ENCODE peak calls at places on chromosomes 11 and 22, in six cellular contexts. P is adrenal gland; B is small intestine; K is neuronal stem cell; O is iPS DF 6.9; Z is CD8-positive, alpha-beta memory T cell. V is an unnamed sample. For H3K27me3, the result is how much of the 10 kb centered on the place peaks cover.

GRCh38 chr11:62645934-62646824 is at the start of gene GANAB:
- DNase-seq in P (peak), Z (peak), K (peak), B (peak), O (peak), V (peak)

GRCh38 chr11:120147094-120147949 is 9.4 kb upstream of the TRIM29 start:
- DNase-seq in Z (no peak), B (no peak), O (no peak), K (no peak), P (peak), V (no peak)

GRCh38 chr22:19909350-19910179 is 32.0 kb upstream of the COMT start:
- DNase-seq in B (peak), O (peak), P (peak), K (peak), Z (peak), V (peak)

GRCh38 chr11:61004841-61005240 is 33.4 kb downstream of the CD6 start:
- DNase-seq in Z (peak), B (peak), O (no peak), K (no peak), P (no peak), V (no peak)

GRCh38 chr22:31096637-31097274 is 10.6 kb downstream of the SELENOM start:
- DNase-seq in Z (no peak), B (no peak), K (no peak), O (no peak), P (no peak), V (no peak)

GRCh38 chr11:12723410-12724297 is 49.4 kb downstream of the TEAD1 start:
- DNase-seq in K (no peak), O (no peak), Z (no peak), B (peak), P (no peak), V (peak)

GRCh38 chr22:48804811-48805301 is 1022.8 kb downstream of the BRD1 start:
- DNase-seq in K (no peak), Z (no peak), P (no peak), O (no peak), B (no peak), V (no peak)

GRCh38 chr11:36034572-36035331 is 90.9 kb downstream of the LDLRAD3 start:
- DNase-seq in B (no peak), Z (no peak), O (no peak), P (no peak), K (no peak), V (no peak)

GRCh38 chr22:26756675-26757293 is 99.4 kb downstream of the MIAT start:
- DNase-seq in K (peak), O (no peak), Z (peak), P (peak), B (peak), V (no peak)

GRCh38 chr11:125211191-125211953 is 46.8 kb downstream of the PKNOX2 start:
- DNase-seq in Z (no peak), O (no peak), P (no peak), K (no peak), B (no peak), V (no peak)

GRCh38 chr22:43837666-43838065 is 24.6 kb downstream of the SULT4A1 start:
- DNase-seq in Z (no peak), B (no peak), P (no peak), O (no peak), K (no peak), V (no peak)

GRCh38 chr22:37819100-37819433 is 4.1 kb upstream of the GALR3 start:
- DNase-seq in K (no peak), O (no peak), Z (no peak), P (no peak), B (no peak), V (no peak)

GRCh38 chr22:37818397-37819099 is 4.6 kb upstream of the GALR3 start:
- DNase-seq in K (no peak), Z (peak), P (peak), B (peak), O (no peak), V (peak)

GRCh38 chr22:37817705-37818311 is 5.4 kb upstream of the GALR3 start:
- DNase-seq in Z (peak), B (peak), O (no peak), P (peak), K (peak), V (peak)

GRCh38 chr22:37815593-37815992 is 7.6 kb upstream of the GALR3 start:
- DNase-seq in P (no peak), Z (no peak), O (no peak), K (no peak), B (no peak), V (no peak)

DNA sequence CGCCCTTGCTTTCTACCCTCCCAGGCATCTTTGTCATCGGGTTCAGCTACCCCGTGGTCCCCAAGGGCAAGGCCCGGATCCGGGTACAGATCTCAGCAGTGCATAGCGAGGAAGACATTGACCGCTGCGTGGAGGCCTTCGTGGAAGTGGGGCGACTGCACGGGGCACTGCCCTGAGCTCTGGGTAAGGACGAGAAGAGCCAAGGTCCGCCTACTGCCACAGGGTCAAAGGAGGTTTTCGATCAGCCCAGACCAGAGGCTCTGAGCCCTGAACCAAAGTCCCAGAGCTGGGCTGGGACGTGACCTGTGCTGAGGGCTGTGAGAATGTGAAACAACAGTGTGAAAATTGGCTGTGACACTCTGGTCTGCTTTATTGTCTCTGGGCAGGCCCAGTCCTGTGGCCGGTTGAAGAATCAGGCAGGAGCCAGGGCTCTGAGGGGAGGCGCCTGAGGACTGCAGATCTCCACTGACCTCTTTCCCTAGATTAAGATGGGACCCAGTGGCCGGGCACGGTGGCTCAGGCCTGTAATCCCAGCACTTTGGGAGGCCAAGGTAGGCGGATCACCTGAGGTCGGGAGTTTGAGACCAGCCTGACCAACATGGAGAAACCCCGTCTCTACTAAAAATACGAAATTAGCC is 6.5 kb upstream of the GALR3 start:
- DNase-seq in B (no peak), K (no peak), O (no peak), Z (no peak), P (no peak), V (no peak)
- H3K27ac ChIP-seq in B (no peak), K (no peak), O (no peak), Z (no peak), P (no peak), V (no peak)

GRCh38 chr22:25360411-25360810 is 141.0 kb downstream of the CRYBB2 start:
- DNase-seq in B (no peak), O (no peak), Z (no peak), K (no peak), P (no peak), V (no peak)
- H3K27me3 ChIP-seq in B (under half), O (under half), Z (under half), K (under half), P (under half), V (under half)

GRCh38 chr11:86938900-86939880 is 16.0 kb downstream of the FZD4 start:
- DNase-seq in O (no peak), P (no peak), K (peak), B (peak), Z (peak), V (no peak)
- H3K27ac ChIP-seq in O (no peak), P (peak), K (no peak), B (no peak), Z (peak), V (no peak)

GRCh38 chr11:11076879-11077278 is 219.0 kb upstream of the ZBED5 start:
- DNase-seq in B (no peak), O (no peak), P (no peak), Z (no peak), K (no peak), V (no peak)
- H3K27me3 ChIP-seq in B (under half), O (under half), P (under half), Z (under half), K (under half), V (under half)

DNA sequence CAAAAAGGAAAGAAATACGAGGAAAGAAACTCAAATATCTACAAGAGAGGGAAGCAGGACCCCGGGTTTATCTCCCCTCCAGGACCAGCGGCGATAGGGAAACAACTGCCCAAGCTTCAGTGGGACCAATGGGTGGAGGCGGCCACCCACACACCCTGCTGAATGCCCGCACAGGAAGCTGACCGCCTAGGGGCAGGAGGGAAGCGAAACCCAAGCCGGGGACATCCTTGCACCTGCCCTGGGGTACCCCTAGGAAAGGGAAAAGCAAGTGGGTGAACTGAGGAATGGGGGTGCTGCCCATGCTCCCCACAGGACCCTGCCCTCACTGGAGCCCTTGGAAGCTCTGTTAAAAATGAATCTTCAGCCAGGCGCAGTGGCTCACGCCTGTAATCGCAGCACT is 27.6 kb upstream of the HMOX1 start:
- DNase-seq in B (no peak), K (no peak), Z (no peak), O (no peak), P (peak), V (no peak)
- H3K27ac ChIP-seq in B (no peak), K (no peak), Z (no peak), O (no peak), P (peak), V (peak)

GRCh38 chr11:30328676-30329075 is 5.8 kb downstream of the ARL14EP start:
- DNase-seq in K (no peak), Z (no peak), O (no peak), B (no peak), P (no peak), V (no peak)
- H3K27me3 ChIP-seq in K (under half), Z (under half), O (under half), B (under half), P (under half), V (under half)

DNA sequence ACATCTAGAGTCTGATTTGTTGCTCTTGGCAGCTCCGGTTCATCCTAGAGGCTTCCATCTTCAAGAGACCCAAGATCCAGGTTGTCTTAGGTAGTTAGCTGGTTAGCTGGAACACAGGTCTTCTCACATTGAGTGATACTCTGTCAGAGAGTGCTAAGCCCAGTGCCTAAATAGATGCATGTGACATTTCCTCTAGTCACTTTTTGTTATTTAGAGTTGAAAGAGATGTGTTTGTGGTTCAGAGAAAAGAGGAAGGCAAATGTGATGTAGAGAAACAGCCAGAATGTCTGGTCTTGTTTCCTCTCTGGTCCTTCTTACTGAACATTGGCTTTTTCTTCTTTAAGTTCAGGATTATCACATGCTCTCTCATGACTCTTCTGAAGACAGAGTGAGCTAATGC is 75.2 kb downstream of the SWAP70 start:
- DNase-seq in B (no peak), O (no peak), Z (no peak), K (no peak), P (no peak), V (no peak)
- H3K27ac ChIP-seq in B (no peak), O (no peak), Z (no peak), K (no peak), P (no peak), V (no peak)

GRCh38 chr11:43601511-43601910 is 79.0 kb upstream of the HSD17B12 start:
- DNase-seq in K (no peak), O (no peak), Z (no peak), P (no peak), B (no peak), V (no peak)
- H3K27me3 ChIP-seq in K (under half), O (under half), Z (under half), P (under half), B (under half), V (under half)

V was measured in lung.